ENCODE peak calls at places on chromosome 12, in six cellular contexts. Z, W, U, E, V and I are unnamed samples.

GRCh38 chr12:7856516-7856915 is 16.2 kb downstream of the SLC2A14 start:
- DNase-seq in E (no peak), U (no peak), Z (no peak), V (no peak), W (peak; percentile 23), I (no peak)

GRCh38 chr12:121468451-121468850 is 68.5 kb downstream of the RNF34 start:
- DNase-seq in V (no peak), E (no peak), Z (no peak), U (no peak), W (no peak), I (no peak)

GRCh38 chr12:50482566-50482965 is 22.2 kb upstream of the DIP2B start:
- DNase-seq in U (no peak), E (no peak), V (no peak), Z (no peak), W (no peak), I (no peak)

GRCh38 chr12:9331218-9331626 is 123.0 kb upstream of the PZP start:
- DNase-seq in E (peak; percentile 72), V (peak; percentile 65), W (peak; percentile 69), Z (peak; percentile 58), U (peak; percentile 61), I (peak; percentile 63)

GRCh38 chr12:106994579-106995220 is 7.8 kb upstream of the MTERF2 start:
- DNase-seq in U (no peak), V (peak; percentile 69), Z (no peak), W (no peak), E (no peak), I (no peak)

GRCh38 chr12:4107436-4107878 is 166.1 kb upstream of the CCND2 start:
- DNase-seq in U (no peak), Z (no peak), E (no peak), W (peak; percentile 73), V (peak; percentile 39), I (no peak)

GRCh38 chr12:69653703-69654102 is 43.0 kb upstream of the LRRC10 start:
- DNase-seq in E (no peak), V (peak; percentile 36), U (no peak), W (no peak), Z (no peak), I (no peak)

GRCh38 chr12:48973531-48973930 is 2.0 kb upstream of the WNT10B start:
- DNase-seq in W (no peak), E (no peak), U (no peak), Z (no peak), V (peak; percentile 51), I (no peak)

GRCh38 chr12:85920324-85920947 is 46.3 kb downstream of the NTS start:
- DNase-seq in W (peak; percentile 67), E (no peak), U (peak; percentile 53), Z (no peak), V (peak; percentile 27), I (no peak)

GRCh38 chr12:6627598-6627997 is 8.2 kb downstream of the LPAR5 start:
- DNase-seq in V (no peak), E (no peak), W (no peak), Z (no peak), U (peak; percentile 75), I (no peak)

GRCh38 chr12:24562761-24563392 is 386.0 kb downstream of the BCAT1 start:
- DNase-seq in Z (no peak), W (no peak), V (peak; percentile 38), E (no peak), U (peak; percentile 37), I (no peak)

GRCh38 chr12:113831486-113831885 is 134.6 kb downstream of the RBM19 start:
- DNase-seq in W (no peak), E (no peak), Z (no peak), U (no peak), V (no peak), I (no peak)

GRCh38 chr12:114943601-114944000 is 259.6 kb upstream of the TBX3 start:
- DNase-seq in E (no peak), V (no peak), W (no peak), Z (no peak), U (no peak), I (no peak)

GRCh38 chr12:123445388-123446344 is 9.2 kb upstream of the RILPL2 start:
- DNase-seq in U (no peak), V (peak; percentile 94), W (no peak), E (no peak), Z (no peak), I (no peak)

GRCh38 chr12:108424026-108424425 is 84.9 kb upstream of the CMKLR1 start:
- DNase-seq in U (no peak), W (no peak), V (no peak), E (no peak), Z (no peak), I (no peak)

GRCh38 chr12:103840399-103840880 is 594 bp downstream of the NT5DC3 start:
- DNase-seq in E (no peak), Z (no peak), W (no peak), V (no peak), U (no peak), I (no peak)

GRCh38 chr12:124326899-124327298 is 32.0 kb downstream of the RFLNA start:
- DNase-seq in W (no peak), Z (no peak), E (no peak), U (no peak), V (no peak), I (no peak)

GRCh38 chr12:76265424-76266180 is 82.6 kb downstream of the BBS10 start:
- DNase-seq in Z (no peak), W (no peak), E (no peak), U (no peak), V (no peak), I (no peak)

GRCh38 chr12:104460041-104460757 is 3.5 kb downstream of the CHST11 start:
- DNase-seq in E (no peak), U (no peak), W (no peak), V (no peak), Z (no peak), I (no peak)

GRCh38 chr12:52836042-52836466 is 1.9 kb upstream of the KRT79 start:
- DNase-seq in E (peak; percentile 23), Z (no peak), V (peak; percentile 67), W (no peak), U (no peak), I (no peak)

GRCh38 chr12:113149361-113150150 is at the start of gene CFAP73:
- DNase-seq in E (no peak), W (peak; percentile 59), U (peak; percentile 88), Z (peak; percentile 65), V (peak; percentile 94), I (peak; percentile 53)

GRCh38 chr12:54988402-54989054 is 4.0 kb upstream of the TESPA1 start:
- DNase-seq in W (no peak), E (no peak), V (peak; percentile 53), U (peak; percentile 55), Z (peak; percentile 65), I (peak; percentile 88)

GRCh38 chr12:5560242-5560641 is 128.3 kb downstream of the NTF3 start:
- DNase-seq in U (no peak), E (no peak), Z (no peak), W (no peak), V (no peak), I (no peak)

GRCh38 chr12:2080604-2081003 is 27.8 kb downstream of the CACNA1C start:
- DNase-seq in U (no peak), W (no peak), Z (no peak), V (no peak), E (no peak), I (no peak)

GRCh38 chr12:44063671-44064070 is 227.8 kb downstream of the TMEM117 start:
- DNase-seq in V (no peak), E (no peak), W (no peak), U (no peak), Z (no peak), I (no peak)

GRCh38 chr12:1828863-1829262 is 8.5 kb downstream of the LRTM2 start:
- DNase-seq in V (no peak), W (no peak), U (no peak), E (no peak), Z (no peak), I (no peak)

GRCh38 chr12:97465012-97465345 is 2.4 kb downstream of the RMST start:
- DNase-seq in W (no peak), U (no peak), Z (no peak), E (no peak), V (no peak), I (no peak)

GRCh38 chr12:4287325-4288290 is 14.0 kb downstream of the CCND2 start:
- DNase-seq in V (no peak), E (no peak), U (no peak), W (no peak), Z (no peak), I (no peak)

GRCh38 chr12:85092814-85093370 is 56.7 kb downstream of the LRRIQ1 start:
- DNase-seq in Z (no peak), W (no peak), U (no peak), E (no peak), V (no peak), I (no peak)

GRCh38 chr12:115569694-115570093 is 707.8 kb downstream of the MED13L start:
- DNase-seq in W (no peak), V (no peak), E (no peak), U (peak; percentile 6), Z (no peak), I (no peak)

GRCh38 chr12:51339750-51340149 is 6.7 kb downstream of the CELA1 start:
- DNase-seq in W (no peak), Z (no peak), E (no peak), U (no peak), V (no peak), I (no peak)